ENCODE peak calls at places on chromosomes 5 and 9, in nine cellular contexts. T is sigmoid colon; S is activated naive CD8-positive, alpha-beta T cell treated with anti-CD3 and anti-CD28 coated beads for 36 hours; M is RCC 7860; O is iPS-NIHi11; X is cardiac muscle cell; F is stimulated activated CD4-positive, alpha-beta T cell treated with anti-CD3 and anti-CD28 coated beads, TNF-alpha, amount 100 ng/mL, for 4 hours; D is progenitor cell of endocrine pancreas; P is keratinocyte. L is an unnamed sample.

GRCh38 chr5:53381-54174 is 38.4 kb upstream of the PLEKHG4B start:
- DNase-seq in T (no peak), S (peak), M (no peak), O (peak), X (peak), F (peak), D (peak), P (no peak), L (no peak)

GRCh38 chr9:17928228-17928627 is 349.4 kb downstream of the SH3GL2 start:
- DNase-seq in T (no peak), S (no peak), M (no peak), O (no peak), X (no peak), F (no peak), D (no peak), P (no peak), L (no peak)

GRCh38 chr9:88808019-88808656 is 183.1 kb upstream of the S1PR3 start:
- DNase-seq in T (no peak), S (no peak), M (no peak), O (no peak), X (no peak), F (no peak), D (no peak), P (no peak), L (no peak)

GRCh38 chr5:150261231-150261630 is 28.3 kb downstream of the CAMK2A start:
- DNase-seq in T (no peak), S (no peak), M (peak), O (no peak), X (no peak), F (no peak), D (no peak), P (no peak), L (no peak)

GRCh38 chr5:76807296-76807695 is 11.5 kb upstream of the F2RL1 start:
- DNase-seq in T (no peak), S (no peak), M (peak), O (peak), X (peak), F (no peak), D (no peak), P (no peak), L (no peak)

GRCh38 chr5:96331210-96331609 is 101.8 kb downstream of the PCSK1 start:
- DNase-seq in T (no peak), S (no peak), M (no peak), O (no peak), X (no peak), F (no peak), D (no peak), P (no peak), L (no peak)

GRCh38 chr5:8756498-8757084 is 789.3 kb downstream of the SEMA5A start:
- DNase-seq in T (no peak), S (no peak), M (peak), O (peak), X (peak), F (no peak), D (no peak), P (peak), L (no peak)

GRCh38 chr5:119801570-119801969 is 172.2 kb downstream of the FAM170A start:
- DNase-seq in T (no peak), S (no peak), M (no peak), O (no peak), X (no peak), F (no peak), D (no peak), P (no peak), L (no peak)

GRCh38 chr5:80782626-80783025 is 127.8 kb upstream of the DHFR start:
- DNase-seq in T (no peak), S (no peak), M (peak), O (no peak), X (no peak), F (no peak), D (no peak), P (no peak), L (no peak)

GRCh38 chr9:131104016-131104740 is 7.8 kb downstream of the AIF1L start:
- DNase-seq in T (no peak), S (no peak), M (no peak), O (no peak), X (no peak), F (no peak), D (no peak), P (no peak), L (no peak)

GRCh38 chr5:111013011-111013410 is 58.5 kb upstream of the TSLP start:
- DNase-seq in T (no peak), S (no peak), M (no peak), O (no peak), X (no peak), F (no peak), D (no peak), P (no peak), L (peak)

GRCh38 chr9:99056876-99057664 is 47.8 kb upstream of the TGFBR1 start:
- DNase-seq in T (no peak), S (peak), M (peak), O (no peak), X (no peak), F (no peak), D (no peak), P (peak), L (peak)

GRCh38 chr5:150500328-150500841 is 7.5 kb upstream of the NDST1 start:
- DNase-seq in T (no peak), S (no peak), M (no peak), O (no peak), X (no peak), F (no peak), D (no peak), P (no peak), L (no peak)

GRCh38 chr9:93087971-93088655 is 7.9 kb upstream of the CARD19 start:
- DNase-seq in T (peak), S (no peak), M (no peak), O (no peak), X (no peak), F (no peak), D (no peak), P (no peak), L (no peak)

GRCh38 chr9:70470050-70471015 is 55.9 kb upstream of the KLF9 start:
- DNase-seq in T (no peak), S (no peak), M (no peak), O (no peak), X (peak), F (no peak), D (no peak), P (no peak), L (no peak)

GRCh38 chr5:56356876-56357160 is 123.7 kb upstream of the ANKRD55 start:
- DNase-seq in T (no peak), S (no peak), M (no peak), O (no peak), X (no peak), F (no peak), D (no peak), P (no peak), L (no peak)

GRCh38 chr9:77417570-77417969 is 230.6 kb downstream of the GNA14 start:
- DNase-seq in T (no peak), S (no peak), M (no peak), O (no peak), X (no peak), F (no peak), D (no peak), P (no peak), L (no peak)

GRCh38 chr9:90801175-90801506 is 478 bp upstream of the SYK start:
- DNase-seq in T (no peak), S (no peak), M (no peak), O (no peak), X (no peak), F (no peak), D (no peak), P (no peak), L (no peak)

GRCh38 chr5:177128551-177128976 is 5.0 kb upstream of the NSD1 start:
- DNase-seq in T (peak), S (no peak), M (peak), O (no peak), X (no peak), F (no peak), D (no peak), P (no peak), L (no peak)

GRCh38 chr5:137401946-137402345 is 97.2 kb downstream of the SPOCK1 start:
- DNase-seq in T (no peak), S (no peak), M (no peak), O (no peak), X (no peak), F (no peak), D (no peak), P (no peak), L (no peak)

GRCh38 chr5:111135946-111136345 is 43.8 kb downstream of the WDR36 start:
- DNase-seq in T (no peak), S (no peak), M (peak), O (no peak), X (no peak), F (no peak), D (no peak), P (no peak), L (no peak)

GRCh38 chr5:175696139-175696854 is 38.4 kb downstream of the HRH2 start:
- DNase-seq in T (peak), S (peak), M (peak), O (peak), X (peak), F (peak), D (no peak), P (no peak), L (no peak)

GRCh38 chr5:34044950-34045525 is 2.0 kb upstream of the C1QTNF3 start:
- DNase-seq in T (no peak), S (no peak), M (no peak), O (no peak), X (no peak), F (no peak), D (no peak), P (no peak), L (no peak)

GRCh38 chr5:2008851-2009629 is 126.3 kb upstream of the IRX4 start:
- DNase-seq in T (no peak), S (no peak), M (no peak), O (no peak), X (no peak), F (no peak), D (no peak), P (no peak), L (no peak)

GRCh38 chr9:91066856-91067255 is 265.2 kb downstream of the SYK start:
- DNase-seq in T (no peak), S (no peak), M (no peak), O (no peak), X (no peak), F (no peak), D (no peak), P (no peak), L (no peak)

GRCh38 chr9:96109718-96110351 is 192.1 kb downstream of the HSD17B3 start:
- DNase-seq in T (peak), S (no peak), M (no peak), O (no peak), X (no peak), F (no peak), D (no peak), P (no peak), L (no peak)

GRCh38 chr9:86413966-86414880 is 60.0 kb upstream of the TUT7 start:
- DNase-seq in T (no peak), S (no peak), M (peak), O (peak), X (peak), F (no peak), D (no peak), P (no peak), L (no peak)

GRCh38 chr5:166834246-166834645 is 1457.2 kb upstream of the WWC1 start:
- DNase-seq in T (no peak), S (no peak), M (no peak), O (no peak), X (no peak), F (no peak), D (no peak), P (no peak), L (no peak)

GRCh38 chr9:133955821-133956411 is 36.2 kb downstream of the VAV2 start:
- DNase-seq in T (no peak), S (peak), M (no peak), O (peak), X (peak), F (no peak), D (no peak), P (no peak), L (no peak)

GRCh38 chr5:56190500-56190899 is 42.6 kb downstream of the ANKRD55 start:
- DNase-seq in T (peak), S (no peak), M (peak), O (no peak), X (no peak), F (no peak), D (no peak), P (peak), L (peak)

GRCh38 chr9:134518004-134518606 is 123.5 kb upstream of the COL5A1 start:
- DNase-seq in T (no peak), S (no peak), M (no peak), O (peak), X (no peak), F (no peak), D (no peak), P (no peak), L (no peak)

GRCh38 chr5:23367863-23368262 is 139.5 kb upstream of the PRDM9 start:
- DNase-seq in T (no peak), S (no peak), M (no peak), O (no peak), X (no peak), F (no peak), D (no peak), P (no peak), L (no peak)

GRCh38 chr9:132049323-132049882 is 30.3 kb downstream of the MED27 start:
- DNase-seq in T (no peak), S (no peak), M (no peak), O (no peak), X (no peak), F (no peak), D (no peak), P (no peak), L (no peak)

L was measured in epithelial cell of prostate.